ENCODE peak calls at places on chromosomes 4 and X, in six cellular contexts. X, H, P, K, F and V are unnamed samples.
A peak's percentile ranks its signal among the peaks of the same experiment; 100 is the strongest.

GRCh38 chr4:10080874-10081606 is 35.6 kb downstream of the WDR1 start:
- DNase-seq in X (no peak), H (no peak), P (no peak), K (no peak), F (no peak), V (no peak)

GRCh38 chr4:47075919-47076318 is 44.6 kb downstream of the GABRB1 start:
- DNase-seq in X (no peak), H (no peak), P (no peak), K (no peak), F (no peak), V (no peak)

GRCh38 chr4:103907414-103907813 is 187.6 kb upstream of the TACR3 start:
- DNase-seq in X (no peak), H (no peak), P (no peak), K (no peak), F (no peak), V (no peak)

GRCh38 chrX:1481636-1482529 is 29.2 kb upstream of the ASMTL start:
- DNase-seq in X (peak; percentile 61), H (peak; percentile 46), P (no peak), K (peak; percentile 72), F (peak; percentile 75), V (no peak)

GRCh38 chr4:185396724-185397402 is at the start of gene ANKRD37:
- DNase-seq in X (no peak), H (peak; percentile 46), P (no peak), K (peak; percentile 62), F (peak; percentile 49), V (no peak)

GRCh38 chr4:53963786-53964185 is 100.6 kb downstream of the CHIC2 start:
- DNase-seq in X (no peak), H (no peak), P (no peak), K (no peak), F (no peak), V (no peak)

GRCh38 chrX:77436271-77436670 is 10.9 kb upstream of the FGF16 start:
- DNase-seq in X (no peak), H (no peak), P (no peak), K (no peak), F (no peak), V (no peak)

GRCh38 chrX:44996282-44996681 is 123.3 kb downstream of the KDM6A start:
- DNase-seq in X (no peak), H (no peak), P (no peak), K (no peak), F (no peak), V (no peak)

GRCh38 chr4:76729991-76730390 is 168.0 kb downstream of the SOWAHB start:
- DNase-seq in X (no peak), H (no peak), P (no peak), K (no peak), F (no peak), V (no peak)

GRCh38 chr4:79603681-79604080 is 195.7 kb upstream of the GK2 start:
- DNase-seq in X (no peak), H (no peak), P (no peak), K (no peak), F (no peak), V (no peak)

GRCh38 chrX:39201305-39201990 is 400.2 kb downstream of the MID1IP1 start:
- DNase-seq in X (no peak), H (no peak), P (no peak), K (no peak), F (no peak), V (no peak)

GRCh38 chr4:47746122-47746521 is 91.7 kb downstream of the CORIN start:
- DNase-seq in X (no peak), H (no peak), P (no peak), K (no peak), F (no peak), V (no peak)

GRCh38 chr4:146545102-146545501 is 23.4 kb upstream of the SLC10A7 start:
- DNase-seq in X (no peak), H (no peak), P (no peak), K (no peak), F (peak; percentile 38), V (peak; percentile 54)

GRCh38 chrX:130211415-130212186 is 39.8 kb downstream of the RAB33A start:
- DNase-seq in X (no peak), H (no peak), P (no peak), K (no peak), F (no peak), V (no peak)

GRCh38 chr4:6225469-6225868 is 25.1 kb upstream of the JAKMIP1 start:
- DNase-seq in X (no peak), H (no peak), P (no peak), K (no peak), F (peak; percentile 4), V (no peak)

GRCh38 chrX:106995678-106996077 is 4.3 kb downstream of the MORC4 start:
- DNase-seq in X (no peak), H (no peak), P (no peak), K (no peak), F (no peak), V (no peak)

GRCh38 chr4:158410272-158410671 is 111.4 kb upstream of the RXFP1 start:
- DNase-seq in X (no peak), H (no peak), P (no peak), K (no peak), F (no peak), V (no peak)

GRCh38 chr4:152999376-153000067 is 63.4 kb downstream of the FHDC1 start:
- DNase-seq in X (no peak), H (no peak), P (no peak), K (peak; percentile 59), F (no peak), V (no peak)

GRCh38 chrX:98371994-98372393 is 1488.3 kb downstream of the RPA4 start:
- DNase-seq in X (no peak), H (no peak), P (no peak), K (no peak), F (no peak), V (no peak)

GRCh38 chr4:30719363-30720020 is 677 bp upstream of the PCDH7 start:
- DNase-seq in X (no peak), H (peak; percentile 50), P (peak; percentile 47), K (peak; percentile 40), F (no peak), V (no peak)

GRCh38 chr4:153788064-153788418 is 842 bp downstream of the SFRP2 start:
- DNase-seq in X (no peak), H (no peak), P (no peak), K (no peak), F (no peak), V (no peak)

GRCh38 chrX:108312938-108313337 is 125.3 kb downstream of the COL4A6 start:
- DNase-seq in X (no peak), H (peak; percentile 20), P (no peak), K (no peak), F (peak; percentile 25), V (no peak)

GRCh38 chr4:43776371-43776770 is 672.2 kb downstream of the KCTD8 start:
- DNase-seq in X (no peak), H (no peak), P (no peak), K (no peak), F (no peak), V (no peak)

GRCh38 chrX:4622768-4623167 is 909.3 kb upstream of the PRKX start:
- DNase-seq in X (no peak), H (no peak), P (no peak), K (no peak), F (no peak), V (no peak)

DNA sequence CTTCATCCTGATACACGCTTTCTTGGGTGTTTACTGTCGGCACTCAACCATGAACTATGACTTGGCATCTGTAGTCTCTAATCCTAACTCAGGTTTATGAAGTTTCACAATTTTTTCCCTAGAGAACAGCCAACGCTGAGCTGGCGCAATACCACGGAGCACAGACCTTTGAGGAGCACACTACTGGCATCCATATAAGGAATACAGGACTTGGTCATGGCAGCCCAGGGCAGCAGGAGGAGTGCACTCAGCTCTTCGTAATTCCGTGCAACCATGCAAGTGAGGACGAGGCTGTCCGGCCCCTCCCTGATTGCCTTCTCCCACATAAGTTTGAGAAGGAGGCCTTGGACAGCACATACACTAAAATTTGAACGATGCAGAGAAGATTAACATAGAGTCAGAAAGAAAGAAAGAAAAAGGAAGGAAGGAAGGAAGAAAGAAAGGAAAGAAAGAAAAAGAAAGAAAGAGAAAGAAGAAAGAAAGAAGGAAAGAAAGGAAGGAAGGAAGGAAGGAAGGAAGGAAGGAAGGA is 41.0 kb upstream of the PDLIM5 start:
- DNase-seq in X (no peak), H (peak; percentile 55), P (peak; percentile 48), K (peak; percentile 10), F (peak; percentile 37), V (no peak)
- H3K4me1 ChIP-seq in X (no peaks in the 10 kb centered on the region), H (peaks cover 65% of the 10 kb centered on the region), P (peaks cover 3% of the 10 kb centered on the region), K (no peaks in the 10 kb centered on the region), F (no peaks in the 10 kb centered on the region), V (no peaks in the 10 kb centered on the region)

GRCh38 chr4:55087930-55088293 is 37.5 kb downstream of the KDR start:
- DNase-seq in X (no peak), H (no peak), P (no peak), K (no peak), F (no peak), V (no peak)
- H3K36me3 ChIP-seq in X (no peaks in the 10 kb centered on the region), H (peaks cover 83% of the 10 kb centered on the region), P (no peaks in the 10 kb centered on the region), K (no peaks in the 10 kb centered on the region), F (no peaks in the 10 kb centered on the region), V (peaks cover 22% of the 10 kb centered on the region)

DNA sequence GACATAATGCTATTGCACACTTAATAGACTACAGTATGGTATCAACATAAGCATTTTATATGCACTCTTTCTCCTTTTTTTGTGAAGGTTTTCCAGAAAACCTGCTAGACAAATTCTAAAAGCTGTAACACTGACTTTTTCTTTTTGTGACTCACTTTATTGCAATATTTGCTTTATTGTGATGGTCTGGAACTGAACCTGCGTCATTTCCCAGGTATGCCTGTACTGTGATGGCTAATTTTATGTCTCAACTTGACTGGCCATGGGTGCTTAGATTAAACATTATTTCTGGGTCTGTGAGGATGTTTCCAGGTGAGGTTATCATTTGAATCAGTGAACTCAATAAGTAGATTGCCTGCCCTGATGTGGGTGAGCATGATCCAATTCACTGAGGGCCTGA is 35.5 kb upstream of the LAMP2 start:
- DNase-seq in X (no peak), H (no peak), P (no peak), K (no peak), F (no peak), V (no peak)
- H3K27ac ChIP-seq in X (no peak overlapping the region), H (no peak overlapping the region), P (no peak overlapping the region), K (no peak overlapping the region), F (no peak overlapping the region), V (no peak overlapping the region)

DNA sequence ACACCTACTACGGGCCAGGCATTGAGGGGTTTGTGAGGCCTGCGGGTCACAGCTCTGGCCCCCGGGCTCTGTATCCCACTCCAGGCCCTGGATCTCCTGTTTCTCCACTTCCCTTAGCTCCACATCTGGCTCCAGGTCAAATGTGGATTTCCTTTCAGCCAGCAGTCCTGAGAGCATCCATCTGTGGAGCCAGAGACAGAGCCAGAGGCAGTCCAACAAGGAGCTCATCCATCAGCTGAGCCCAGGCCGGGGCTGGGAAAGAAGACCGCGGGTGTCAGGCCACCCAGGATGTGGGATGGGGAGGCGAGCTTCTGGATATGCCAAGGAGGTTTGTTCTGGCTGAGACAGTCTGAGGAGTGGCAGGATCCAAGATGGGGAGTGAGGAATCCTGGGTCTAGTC is 91.7 kb downstream of the EFNB1 start:
- DNase-seq in X (no peak), H (no peak), P (no peak), K (no peak), F (no peak), V (no peak)
- H3K4me1 ChIP-seq in X (no peaks in the 10 kb centered on the region), H (no peaks in the 10 kb centered on the region), P (no peaks in the 10 kb centered on the region), K (no peaks in the 10 kb centered on the region), F (no peaks in the 10 kb centered on the region), V (no peaks in the 10 kb centered on the region)

DNA sequence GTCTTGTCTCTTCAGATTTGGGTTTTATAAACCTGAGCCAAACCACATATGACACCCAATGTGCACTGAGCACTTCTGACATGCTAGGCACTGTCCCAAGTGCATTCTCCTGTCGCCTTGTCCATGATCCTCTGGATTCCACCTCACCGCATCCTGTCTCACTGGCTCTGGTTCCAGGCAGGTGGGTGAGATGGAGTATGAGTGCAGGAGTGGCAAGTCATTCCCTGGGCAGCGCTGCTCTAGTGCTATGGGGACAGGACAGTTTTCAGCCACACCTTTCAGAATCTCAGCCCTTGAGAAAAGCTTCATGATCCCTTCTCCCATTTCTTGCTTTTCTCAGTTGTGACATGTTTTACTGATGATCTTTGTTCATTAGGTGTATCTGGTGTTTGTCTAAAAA is 66.4 kb downstream of the NSD2 start:
- DNase-seq in X (no peak), H (no peak), P (no peak), K (no peak), F (no peak), V (no peak)
- H3K36me3 ChIP-seq in X (peaks cover 5% of the 10 kb centered on the region), H (peaks cover 83% of the 10 kb centered on the region), P (no peaks in the 10 kb centered on the region), K (no peaks in the 10 kb centered on the region), F (no peaks in the 10 kb centered on the region), V (peaks cover 9% of the 10 kb centered on the region)